ENCODE peak calls at places on chromosomes 1 and 21, in eight cellular contexts. One of them, this sample, is unnamed.

GRCh38 chr1:168709407-168709891 is 19.6 kb downstream of the DPT start:
- DNase-seq in cardiac muscle cell: peak
- DNase-seq in HFFc6: peak
- DNase-seq in astrocyte of the spinal cord: peak
- DNase-seq in adrenal gland: no peak
- DNase-seq in hepatocyte: peak
- DNase-seq in WTC11: no peak
- DNase-seq in neural crest cell: no peak
- DNase-seq in this sample: no peak

GRCh38 chr21:37915516-37915915 is 741 bp downstream of the KCNJ6 start:
- DNase-seq in adrenal gland: no peak
- DNase-seq in hepatocyte: peak
- DNase-seq in neural crest cell: no peak
- DNase-seq in HFFc6: no peak
- DNase-seq in WTC11: peak
- DNase-seq in cardiac muscle cell: peak
- DNase-seq in astrocyte of the spinal cord: no peak
- DNase-seq in this sample: no peak

GRCh38 chr1:86687595-86687994 is 16.8 kb upstream of the SH3GLB1 start:
- DNase-seq in cardiac muscle cell: no peak
- DNase-seq in adrenal gland: no peak
- DNase-seq in HFFc6: no peak
- DNase-seq in astrocyte of the spinal cord: peak
- DNase-seq in hepatocyte: no peak
- DNase-seq in neural crest cell: no peak
- DNase-seq in WTC11: no peak
- DNase-seq in this sample: no peak

GRCh38 chr1:193558491-193559028 is 372.1 kb upstream of the B3GALT2 start:
- DNase-seq in WTC11: no peak
- DNase-seq in HFFc6: peak
- DNase-seq in adrenal gland: peak
- DNase-seq in astrocyte of the spinal cord: peak
- DNase-seq in neural crest cell: no peak
- DNase-seq in cardiac muscle cell: no peak
- DNase-seq in hepatocyte: no peak
- DNase-seq in this sample: peak

GRCh38 chr1:247829651-247830050 is 5.7 kb upstream of the OR14A16 start:
- DNase-seq in WTC11: no peak
- DNase-seq in HFFc6: no peak
- DNase-seq in hepatocyte: no peak
- DNase-seq in adrenal gland: no peak
- DNase-seq in neural crest cell: no peak
- DNase-seq in cardiac muscle cell: no peak
- DNase-seq in astrocyte of the spinal cord: no peak
- DNase-seq in this sample: no peak

GRCh38 chr1:41340655-41341364 is 20.4 kb upstream of the FOXO6 start:
- DNase-seq in hepatocyte: no peak
- DNase-seq in HFFc6: no peak
- DNase-seq in neural crest cell: no peak
- DNase-seq in astrocyte of the spinal cord: no peak
- DNase-seq in WTC11: no peak
- DNase-seq in adrenal gland: no peak
- DNase-seq in cardiac muscle cell: no peak
- DNase-seq in this sample: no peak

GRCh38 chr1:84583648-84584047 is 9.4 kb upstream of the CTBS start:
- DNase-seq in astrocyte of the spinal cord: peak
- DNase-seq in adrenal gland: no peak
- DNase-seq in cardiac muscle cell: no peak
- DNase-seq in neural crest cell: no peak
- DNase-seq in hepatocyte: no peak
- DNase-seq in HFFc6: no peak
- DNase-seq in WTC11: no peak
- DNase-seq in this sample: no peak

GRCh38 chr1:117232551-117232950 is 21.8 kb upstream of the VTCN1 start:
- DNase-seq in cardiac muscle cell: peak
- DNase-seq in HFFc6: no peak
- DNase-seq in neural crest cell: no peak
- DNase-seq in hepatocyte: no peak
- DNase-seq in WTC11: no peak
- DNase-seq in astrocyte of the spinal cord: no peak
- DNase-seq in adrenal gland: no peak
- DNase-seq in this sample: no peak

GRCh38 chr21:15028186-15028585 is 36.6 kb downstream of the NRIP1 start:
- DNase-seq in astrocyte of the spinal cord: no peak
- DNase-seq in adrenal gland: no peak
- DNase-seq in cardiac muscle cell: no peak
- DNase-seq in hepatocyte: no peak
- DNase-seq in neural crest cell: no peak
- DNase-seq in HFFc6: no peak
- DNase-seq in WTC11: no peak
- DNase-seq in this sample: no peak

GRCh38 chr1:19866758-19867157 is 15.4 kb upstream of the OTUD3 start:
- DNase-seq in adrenal gland: no peak
- DNase-seq in hepatocyte: no peak
- DNase-seq in HFFc6: peak
- DNase-seq in cardiac muscle cell: no peak
- DNase-seq in neural crest cell: no peak
- DNase-seq in astrocyte of the spinal cord: no peak
- DNase-seq in WTC11: no peak
- DNase-seq in this sample: no peak

GRCh38 chr1:226986496-226987178 is 46.5 kb downstream of the COQ8A start:
- DNase-seq in adrenal gland: no peak
- DNase-seq in hepatocyte: no peak
- DNase-seq in neural crest cell: no peak
- DNase-seq in WTC11: no peak
- DNase-seq in astrocyte of the spinal cord: no peak
- DNase-seq in cardiac muscle cell: no peak
- DNase-seq in HFFc6: no peak
- DNase-seq in this sample: no peak

GRCh38 chr1:107649023-107649422 is 316.0 kb downstream of the VAV3 start:
- DNase-seq in WTC11: no peak
- DNase-seq in HFFc6: no peak
- DNase-seq in cardiac muscle cell: no peak
- DNase-seq in adrenal gland: no peak
- DNase-seq in hepatocyte: peak
- DNase-seq in neural crest cell: no peak
- DNase-seq in astrocyte of the spinal cord: no peak
- DNase-seq in this sample: no peak

GRCh38 chr1:29415156-29415830 is 179.0 kb downstream of the PTPRU start:
- DNase-seq in WTC11: peak
- DNase-seq in cardiac muscle cell: peak
- DNase-seq in hepatocyte: no peak
- DNase-seq in HFFc6: no peak
- DNase-seq in neural crest cell: no peak
- DNase-seq in astrocyte of the spinal cord: no peak
- DNase-seq in adrenal gland: no peak
- DNase-seq in this sample: no peak

GRCh38 chr1:33610864-33611455 is 138.5 kb downstream of the ZSCAN20 start:
- DNase-seq in astrocyte of the spinal cord: no peak
- DNase-seq in adrenal gland: no peak
- DNase-seq in hepatocyte: no peak
- DNase-seq in cardiac muscle cell: no peak
- DNase-seq in neural crest cell: no peak
- DNase-seq in WTC11: no peak
- DNase-seq in HFFc6: no peak
- DNase-seq in this sample: no peak

GRCh38 chr1:6259491-6260362 is 1.2 kb downstream of the GPR153 start:
- DNase-seq in cardiac muscle cell: peak
- DNase-seq in hepatocyte: peak
- DNase-seq in WTC11: peak
- DNase-seq in adrenal gland: peak
- DNase-seq in astrocyte of the spinal cord: peak
- DNase-seq in neural crest cell: peak
- DNase-seq in HFFc6: peak
- DNase-seq in this sample: peak

GRCh38 chr21:38219049-38219628 is 37.7 kb upstream of the KCNJ15 start:
- DNase-seq in adrenal gland: peak
- DNase-seq in astrocyte of the spinal cord: peak
- DNase-seq in HFFc6: peak
- DNase-seq in neural crest cell: peak
- DNase-seq in WTC11: peak
- DNase-seq in hepatocyte: peak
- DNase-seq in cardiac muscle cell: peak
- DNase-seq in this sample: peak

GRCh38 chr1:198713081-198713480 is 74.2 kb downstream of the PTPRC start:
- DNase-seq in adrenal gland: no peak
- DNase-seq in hepatocyte: no peak
- DNase-seq in WTC11: no peak
- DNase-seq in HFFc6: peak
- DNase-seq in astrocyte of the spinal cord: peak
- DNase-seq in cardiac muscle cell: no peak
- DNase-seq in neural crest cell: no peak
- DNase-seq in this sample: no peak

GRCh38 chr1:44101356-44101755 is 17.3 kb upstream of the KLF17 start:
- DNase-seq in astrocyte of the spinal cord: no peak
- DNase-seq in WTC11: no peak
- DNase-seq in cardiac muscle cell: no peak
- DNase-seq in HFFc6: no peak
- DNase-seq in hepatocyte: no peak
- DNase-seq in adrenal gland: no peak
- DNase-seq in neural crest cell: no peak
- DNase-seq in this sample: no peak

GRCh38 chr1:54798206-54798605 is 2.9 kb downstream of the TTC22 start:
- DNase-seq in adrenal gland: no peak
- DNase-seq in neural crest cell: no peak
- DNase-seq in HFFc6: no peak
- DNase-seq in WTC11: no peak
- DNase-seq in hepatocyte: peak
- DNase-seq in astrocyte of the spinal cord: no peak
- DNase-seq in cardiac muscle cell: no peak
- DNase-seq in this sample: no peak

DNA sequence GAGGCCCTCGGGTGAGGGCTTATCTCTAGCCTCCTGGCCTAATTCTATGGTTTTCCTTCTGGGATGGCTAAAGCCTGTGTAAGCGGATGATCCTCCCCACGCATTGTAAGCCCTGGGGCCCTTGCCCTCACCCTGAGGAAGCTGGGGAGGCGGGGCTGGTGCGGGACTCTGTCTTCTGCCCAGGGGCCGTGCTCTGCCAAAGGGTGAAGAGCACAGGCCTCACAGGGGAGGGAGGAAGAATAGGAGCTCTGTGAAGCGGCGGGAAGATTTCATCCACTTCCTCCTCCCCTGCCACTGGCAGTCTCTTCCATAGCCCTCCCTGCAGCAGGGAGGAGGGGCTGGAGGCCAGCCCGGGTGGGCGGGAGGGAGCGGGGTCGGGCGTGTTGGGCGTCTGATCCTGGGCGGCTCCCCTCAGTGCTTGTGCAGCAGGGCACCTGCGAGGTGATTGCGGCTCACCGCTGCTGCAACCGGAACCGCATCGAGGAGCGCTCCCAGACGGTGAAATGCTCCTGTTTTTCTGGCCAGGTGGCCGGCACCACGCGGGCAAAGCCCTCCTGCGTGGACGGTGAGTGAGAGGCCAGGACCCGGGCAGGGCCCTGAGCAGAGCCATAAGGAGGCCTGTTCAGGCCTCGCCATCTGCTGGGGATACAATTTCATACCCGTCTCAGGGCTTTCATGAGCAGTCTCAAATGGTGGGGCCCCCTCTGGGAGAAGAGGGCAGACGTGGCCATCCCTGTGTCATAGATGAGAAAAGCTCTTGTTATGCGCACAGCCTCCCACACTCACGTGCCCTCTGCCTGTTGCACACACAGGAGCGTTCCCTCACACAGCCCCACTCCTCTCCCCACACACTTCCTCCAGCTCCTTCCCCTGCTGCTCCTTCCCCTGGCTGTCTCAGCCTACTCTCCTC is 7.7 kb upstream of the PPM1J start:
- DNase-seq in cardiac muscle cell: no peak
- DNase-seq in neural crest cell: peak
- DNase-seq in astrocyte of the spinal cord: no peak
- DNase-seq in adrenal gland: no peak
- DNase-seq in WTC11: peak
- DNase-seq in HFFc6: peak
- DNase-seq in hepatocyte: peak
- DNase-seq in this sample: peak
- TF ChIP-seq CTCF in cardiac muscle cell: no peak
- TF ChIP-seq CTCF in neural crest cell: no peak
- TF ChIP-seq CTCF in astrocyte of the spinal cord: no peak
- TF ChIP-seq CTCF in adrenal gland: no peak
- TF ChIP-seq CTCF in WTC11: no peak
- TF ChIP-seq CTCF in HFFc6: peak
- TF ChIP-seq CTCF in hepatocyte: no peak
- TF ChIP-seq CTCF in this sample: no peak

GRCh38 chr1:10032590-10033358 is at the start of gene UBE4B:
- DNase-seq in cardiac muscle cell: peak
- DNase-seq in astrocyte of the spinal cord: peak
- DNase-seq in hepatocyte: peak
- DNase-seq in WTC11: peak
- DNase-seq in adrenal gland: peak
- DNase-seq in HFFc6: peak
- DNase-seq in neural crest cell: peak
- DNase-seq in this sample: peak
- TF ChIP-seq CTCF in cardiac muscle cell: peak
- TF ChIP-seq CTCF in astrocyte of the spinal cord: peak
- TF ChIP-seq CTCF in hepatocyte: peak
- TF ChIP-seq CTCF in WTC11: peak
- TF ChIP-seq CTCF in adrenal gland: peak
- TF ChIP-seq CTCF in HFFc6: peak
- TF ChIP-seq CTCF in neural crest cell: peak
- TF ChIP-seq CTCF in this sample: no peak

GRCh38 chr1:186244825-186245224 is 130.2 kb downstream of the TPR start:
- DNase-seq in adrenal gland: no peak
- DNase-seq in astrocyte of the spinal cord: no peak
- DNase-seq in HFFc6: no peak
- DNase-seq in hepatocyte: no peak
- DNase-seq in neural crest cell: no peak
- DNase-seq in cardiac muscle cell: peak
- DNase-seq in WTC11: peak
- DNase-seq in this sample: peak
- TF ChIP-seq CTCF in adrenal gland: no peak
- TF ChIP-seq CTCF in astrocyte of the spinal cord: peak
- TF ChIP-seq CTCF in HFFc6: peak
- TF ChIP-seq CTCF in hepatocyte: peak
- TF ChIP-seq CTCF in neural crest cell: peak
- TF ChIP-seq CTCF in cardiac muscle cell: peak
- TF ChIP-seq CTCF in WTC11: peak
- TF ChIP-seq CTCF in this sample: no peak

DNA sequence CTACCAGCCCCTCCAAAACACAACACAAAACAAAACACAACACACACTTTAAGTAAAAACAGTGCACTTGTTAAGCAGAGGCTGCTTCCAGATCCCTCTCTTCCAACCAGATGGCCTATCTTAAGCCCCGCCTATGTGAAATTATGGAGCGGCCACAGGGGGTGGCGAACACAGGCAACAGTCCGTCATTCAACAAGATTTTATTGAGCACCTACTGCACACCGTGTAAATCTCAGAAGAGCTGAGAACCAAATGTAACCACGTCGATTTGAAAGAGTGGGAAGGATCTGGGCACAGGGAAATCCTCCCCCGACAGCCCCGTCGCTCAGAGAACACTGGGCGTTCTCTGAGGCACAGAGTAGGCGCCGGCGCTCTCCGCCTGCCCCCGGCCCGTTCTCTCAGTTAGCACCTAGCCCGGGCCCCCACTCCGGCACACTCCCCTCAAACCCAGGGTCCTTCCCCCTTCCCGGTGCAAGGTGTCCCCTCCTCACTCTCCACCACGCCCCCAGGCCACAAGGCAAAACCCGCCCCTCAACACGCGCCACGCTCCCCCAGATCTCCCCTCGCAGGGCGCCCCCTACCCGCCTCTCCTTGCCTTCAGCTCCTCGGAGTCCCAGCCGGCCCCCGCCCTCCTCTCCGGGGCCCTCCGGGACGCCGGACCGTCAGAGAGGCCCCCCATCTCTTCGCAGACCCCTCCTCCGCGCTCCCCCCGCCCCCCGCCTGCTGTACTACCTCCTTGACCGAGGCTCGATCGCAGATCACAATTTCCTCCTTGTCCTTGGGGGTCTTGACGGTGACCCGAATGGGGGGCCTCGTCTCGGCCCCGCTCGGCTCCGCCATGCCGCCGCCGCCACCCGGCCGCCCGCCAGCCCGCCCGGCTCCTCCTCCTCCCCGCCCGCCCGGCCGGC is 482 bp downstream of the UBQLN4 start:
- DNase-seq in HFFc6: peak
- DNase-seq in neural crest cell: peak
- DNase-seq in adrenal gland: peak
- DNase-seq in astrocyte of the spinal cord: peak
- DNase-seq in hepatocyte: peak
- DNase-seq in WTC11: peak
- DNase-seq in cardiac muscle cell: peak
- DNase-seq in this sample: peak
- TF ChIP-seq CTCF in HFFc6: peak
- TF ChIP-seq CTCF in neural crest cell: peak
- TF ChIP-seq CTCF in adrenal gland: peak
- TF ChIP-seq CTCF in astrocyte of the spinal cord: peak
- TF ChIP-seq CTCF in hepatocyte: peak
- TF ChIP-seq CTCF in WTC11: no peak
- TF ChIP-seq CTCF in cardiac muscle cell: peak
- TF ChIP-seq CTCF in this sample: peak